ENCODE peak calls at places on chromosomes 13 and 19, in nine cellular contexts. H, K, L, W, T, J, Y, B and V are unnamed samples.

GRCh38 chr13:50635504-50635903 is 208.0 kb downstream of the DLEU7 start:
- DNase-seq in T (peak; percentile 97), W (no peak), Y (no peak), B (peak; percentile 61), J (peak; percentile 29), K (no peak), L (no peak), H (no peak), V (no peak)

GRCh38 chr13:95754069-95754468 is 77.1 kb downstream of the DNAJC3 start:
- DNase-seq in L (no peak), W (no peak), Y (no peak), K (no peak), B (no peak), H (no peak), T (peak; percentile 28), J (no peak), V (no peak)

GRCh38 chr13:110685305-110685704 is 20.6 kb downstream of the CARS2 start:
- DNase-seq in B (no peak), W (no peak), L (peak; percentile 84), H (no peak), K (no peak), J (no peak), Y (no peak), T (no peak), V (no peak)

GRCh38 chr19:34189917-34190425 is 17.7 kb downstream of the LSM14A start:
- DNase-seq in Y (no peak), J (no peak), K (no peak), W (no peak), B (no peak), T (peak; percentile 28), H (no peak), L (no peak), V (no peak)

GRCh38 chr19:58317481-58318072 is 9.2 kb upstream of the ZSCAN22 start:
- DNase-seq in J (no peak), T (peak; percentile 62), Y (peak; percentile 30), H (no peak), L (no peak), B (no peak), W (no peak), K (no peak), V (no peak)

GRCh38 chr13:51843529-51843928 is 1.4 kb downstream of the TMEM272 start:
- DNase-seq in W (no peak), Y (no peak), T (no peak), K (no peak), L (no peak), H (no peak), J (no peak), B (no peak), V (no peak)

GRCh38 chr19:11684987-11685675 is 53.6 kb downstream of the ZNF823 start:
- DNase-seq in B (no peak), T (no peak), L (no peak), H (no peak), J (no peak), W (no peak), K (peak; percentile 29), Y (no peak), V (no peak)

GRCh38 chr19:45069056-45069455 is 7.2 kb downstream of the ZNF296 start:
- DNase-seq in Y (no peak), T (peak; percentile 20), J (no peak), W (peak; percentile 70), H (no peak), B (peak; percentile 69), L (no peak), K (no peak), V (no peak)

GRCh38 chr19:1794424-1795185 is 17.5 kb downstream of the ATP8B3 start:
- DNase-seq in H (no peak), L (no peak), B (no peak), T (no peak), Y (no peak), W (peak; percentile 32), K (no peak), J (no peak), V (no peak)

GRCh38 chr19:33532859-33533455 is 11.4 kb upstream of the PEPD start:
- DNase-seq in L (no peak), T (no peak), H (no peak), J (no peak), B (no peak), Y (no peak), W (no peak), K (no peak), V (no peak)

GRCh38 chr13:113298001-113298945 is 1.2 kb downstream of the LAMP1 start:
- DNase-seq in J (no peak), H (no peak), Y (no peak), L (no peak), T (peak; percentile 14), W (no peak), K (no peak), B (no peak), V (no peak)

GRCh38 chr19:2524840-2525723 is 49.2 kb downstream of the GADD45B start:
- DNase-seq in L (no peak), T (peak; percentile 51), W (no peak), J (no peak), Y (no peak), B (peak; percentile 53), H (no peak), K (peak; percentile 68), V (no peak)

DNA sequence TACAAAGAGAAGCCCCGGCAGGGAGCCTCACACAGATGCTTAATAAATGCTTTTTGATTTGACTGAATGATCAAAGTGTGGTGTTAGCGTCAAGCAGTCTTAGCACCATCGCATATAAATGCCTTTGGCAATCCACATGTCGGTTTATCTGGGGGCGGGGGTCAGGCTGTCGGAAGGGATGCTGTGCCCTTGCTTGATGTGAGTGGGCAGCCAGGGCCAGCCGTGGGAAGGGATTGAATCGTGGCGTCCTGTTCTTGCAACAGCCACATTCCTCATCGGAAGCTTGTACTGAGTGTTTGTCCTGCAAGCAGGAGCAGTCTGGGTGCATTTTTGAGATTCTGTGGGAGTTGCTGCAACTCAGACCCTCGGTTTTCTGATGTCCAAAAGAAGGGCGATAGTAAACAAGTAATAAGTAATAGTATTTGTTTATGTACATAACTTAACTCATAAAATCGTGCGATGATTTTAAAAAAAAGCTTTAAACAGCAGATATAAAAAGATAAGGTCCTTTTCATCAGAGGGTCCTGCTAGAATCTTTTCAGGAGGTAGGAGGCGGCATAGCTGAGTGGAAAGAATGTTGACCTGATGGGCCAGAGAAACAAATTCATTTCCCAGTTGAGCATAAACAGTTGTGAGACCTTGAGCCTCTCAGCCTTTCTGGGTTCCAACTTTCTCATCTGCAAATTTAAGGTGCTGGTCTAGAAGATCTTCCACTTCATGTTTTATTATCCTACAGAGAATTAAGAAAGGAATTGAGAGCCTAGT is 173.3 kb downstream of the LACC1 start:
- DNase-seq in J (no peak), L (no peak), T (peak; percentile 52), B (no peak), W (no peak), Y (no peak), H (no peak), K (no peak), V (no peak)
- TF ChIP-seq CTCF in J (no peak), L (no peak), T (no peak), B (no peak), W (no peak), Y (no peak), H (no peak), K (no peak), V (no peak)

DNA sequence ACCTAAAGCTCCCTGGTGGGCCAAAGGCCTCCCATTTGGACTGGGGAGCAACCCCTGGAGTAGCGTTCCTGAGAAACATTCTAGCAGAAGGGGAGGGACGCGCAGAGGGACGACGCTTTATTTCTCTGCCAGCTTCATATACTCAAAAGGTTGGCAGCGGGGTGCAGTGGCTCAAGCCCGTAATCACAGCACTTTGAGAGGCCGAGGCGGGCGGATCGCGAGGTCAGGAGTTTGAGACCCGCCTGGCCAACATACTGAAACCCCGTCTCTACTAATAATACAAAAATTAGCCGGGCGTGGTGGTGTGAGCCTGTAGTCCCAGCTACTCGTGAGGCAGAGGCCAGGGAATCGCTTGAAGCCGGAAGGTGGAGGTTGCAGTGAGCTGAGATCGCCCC is 16.8 kb downstream of the RB1 start:
- DNase-seq in K (no peak), B (no peak), L (no peak), Y (no peak), T (no peak), W (no peak), J (no peak), H (no peak), V (no peak)
- H3K4me3 ChIP-seq in K (no peak overlapping the region), B (no peak overlapping the region), L (no peak overlapping the region), Y (no peak overlapping the region), T (no peak overlapping the region), W (no peak overlapping the region), J (peak overlapping the region; percentile 15), H (peak overlapping the region; percentile 32), V (no peak overlapping the region)

GRCh38 chr13:23796546-23796945 is 92.7 kb downstream of the MIPEP start:
- DNase-seq in W (no peak), Y (no peak), J (no peak), H (no peak), B (no peak), T (no peak), L (no peak), K (peak; percentile 34), V (no peak)
- TF ChIP-seq CTCF in W (no peak), Y (no peak), J (no peak), H (no peak), B (no peak), T (no peak), L (no peak), K (no peak), V (no peak)

GRCh38 chr19:49631279-49631588 is 8.7 kb downstream of the RRAS start:
- DNase-seq in J (no peak), H (no peak), K (no peak), T (no peak), W (no peak), Y (no peak), L (no peak), B (no peak), V (no peak)

GRCh38 chr19:49626243-49626642 is 13.7 kb downstream of the RRAS start:
- DNase-seq in K (no peak), B (no peak), Y (no peak), T (no peak), W (no peak), J (no peak), L (no peak), H (no peak), V (no peak)

GRCh38 chr19:49629659-49630058 is 10.3 kb downstream of the RRAS start:
- DNase-seq in B (no peak), H (no peak), L (no peak), J (no peak), K (no peak), Y (no peak), W (no peak), T (no peak), V (no peak)

DNA sequence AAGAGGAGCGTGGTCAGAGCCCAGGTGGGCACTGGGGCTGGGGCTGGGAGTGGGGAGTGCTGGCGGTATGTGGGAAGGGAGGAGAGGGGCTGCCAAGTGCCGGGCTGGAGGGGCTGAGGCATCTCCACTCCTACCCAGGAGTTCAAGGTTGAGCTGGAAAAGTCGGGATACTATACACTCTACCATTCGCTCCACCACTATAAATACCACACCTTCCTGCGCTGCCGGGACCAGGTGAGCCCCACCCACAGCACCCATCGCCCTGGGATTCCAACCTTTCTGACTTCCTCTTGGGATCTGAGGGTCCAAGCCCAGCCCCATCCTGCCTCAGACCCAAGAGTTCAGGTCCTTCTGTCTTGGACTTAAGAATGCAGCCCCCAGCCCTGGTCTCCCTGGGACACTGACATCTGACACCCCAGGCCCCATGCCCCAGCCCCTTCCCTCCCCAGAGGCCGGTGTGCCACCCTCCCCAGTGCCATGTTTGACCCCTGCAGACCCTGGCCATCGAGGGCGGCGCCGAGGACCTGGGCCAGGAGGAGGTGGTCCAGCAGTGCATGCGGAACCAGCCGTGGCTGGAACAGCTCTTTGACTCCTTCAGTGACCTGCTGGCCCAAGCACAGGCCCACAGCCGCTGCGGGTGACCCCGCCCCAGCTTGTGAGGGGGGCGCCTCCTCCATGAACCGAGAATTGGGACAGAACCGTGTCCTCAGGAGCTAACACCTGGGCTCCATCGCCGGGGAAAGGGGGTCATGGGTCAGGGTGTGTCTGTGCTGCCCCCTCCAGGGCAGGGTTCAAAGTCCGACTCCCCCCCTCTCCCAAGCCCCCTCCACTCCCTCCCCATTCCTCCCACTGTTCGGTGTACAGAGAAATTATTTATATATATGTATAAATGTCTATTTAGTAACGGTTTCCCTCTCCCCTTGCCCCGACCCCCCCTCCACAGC is 14.7 kb downstream of the RRAS start:
- DNase-seq in J (no peak), W (no peak), Y (no peak), B (no peak), L (no peak), T (no peak), H (no peak), K (no peak), V (no peak)
- H3K4me3 ChIP-seq in J (no peak overlapping the region), W (no peak overlapping the region), Y (no peak overlapping the region), B (no peak overlapping the region), L (no peak overlapping the region), T (no peak overlapping the region), H (no peak overlapping the region), K (no peak overlapping the region), V (no peak overlapping the region)